ENCODE peak calls at places on chromosomes 16 and 17, in eight cellular contexts. T is tibial nerve, X is AG04450, J is esophagus squamous epithelium, Q is A549, E is aorta, M is fibroblast of lung, A is left ventricle myocardium inferior. P is an unnamed sample.

GRCh38 chr17:50785942-50786570 is 18.7 kb upstream of the ANKRD40CL start:
- DNase-seq in E (no peak), M (peak), J (no peak), A (no peak), T (no peak), X (peak), Q (no peak), P (no peak)

GRCh38 chr16:24822974-24823373 is 22.8 kb upstream of the SLC5A11 start:
- DNase-seq in A (no peak), E (no peak), Q (no peak), M (no peak), J (no peak), T (no peak), X (no peak), P (no peak)

GRCh38 chr16:31420037-31420436 is 8.1 kb downstream of the COX6A2 start:
- DNase-seq in A (no peak), J (no peak), T (no peak), Q (no peak), M (no peak), X (no peak), E (no peak), P (no peak)

GRCh38 chr16:35735403-35736251 is 2276.2 kb downstream of the TP53TG3F start:
- DNase-seq in E (no peak), Q (no peak), T (no peak), A (no peak), M (no peak), X (no peak), J (no peak), P (no peak)

GRCh38 chr17:39462644-39463375 is 1.5 kb downstream of the CDK12 start:
- DNase-seq in X (no peak), M (peak), J (no peak), Q (no peak), T (no peak), E (peak), A (no peak), P (no peak)

GRCh38 chr17:44921122-44921882 is 6.0 kb upstream of the GFAP start:
- DNase-seq in Q (no peak), X (no peak), J (no peak), T (no peak), A (peak), M (no peak), E (peak), P (no peak)

GRCh38 chr17:73770115-73770848 is 126.0 kb upstream of the SDK2 start:
- DNase-seq in Q (peak), A (peak), T (peak), M (peak), E (peak), X (peak), J (no peak), P (peak)

GRCh38 chr17:58153046-58153445 is 4.9 kb downstream of the OR4D1 start:
- DNase-seq in J (no peak), M (no peak), T (no peak), X (no peak), A (no peak), E (no peak), Q (no peak), P (no peak)

GRCh38 chr17:3882276-3882675 is 10.6 kb downstream of the CAMKK1 start:
- DNase-seq in Q (no peak), X (no peak), E (no peak), M (no peak), T (no peak), A (no peak), J (no peak), P (no peak)

GRCh38 chr17:45190503-45191282 is 29.0 kb downstream of the HEXIM2 start:
- DNase-seq in M (no peak), Q (no peak), J (no peak), T (no peak), X (no peak), A (no peak), E (no peak), P (no peak)

GRCh38 chr16:4176794-4177438 is 60.7 kb upstream of the ADCY9 start:
- DNase-seq in X (no peak), E (no peak), Q (peak), A (no peak), T (no peak), J (no peak), M (peak), P (peak)

GRCh38 chr17:70378005-70378404 is 208.7 kb downstream of the KCNJ2 start:
- DNase-seq in T (no peak), M (no peak), X (no peak), E (no peak), J (no peak), A (no peak), Q (no peak), P (no peak)

GRCh38 chr17:79325707-79326106 is 251.1 kb downstream of the ENGASE start:
- DNase-seq in Q (no peak), T (no peak), J (no peak), M (peak), E (peak), X (no peak), A (no peak), P (no peak)

GRCh38 chr17:81246343-81246670 is 7.2 kb downstream of the NDUFAF8 start:
- DNase-seq in Q (no peak), M (no peak), T (no peak), X (no peak), J (no peak), E (no peak), A (no peak), P (no peak)

GRCh38 chr16:5378531-5378930 is 280.9 kb upstream of the EEF2KMT start:
- DNase-seq in A (no peak), X (no peak), J (no peak), T (no peak), E (no peak), Q (no peak), M (no peak), P (no peak)

GRCh38 chr16:23905027-23905426 is 69.2 kb downstream of the PRKCB start:
- DNase-seq in J (no peak), E (peak), Q (peak), A (peak), X (peak), T (no peak), M (peak), P (no peak)

GRCh38 chr17:40542562-40543411 is 22.5 kb downstream of the CCR7 start:
- DNase-seq in T (peak), A (peak), X (peak), E (peak), M (peak), J (no peak), Q (peak), P (peak)

GRCh38 chr16:53821957-53822625 is 118.1 kb downstream of the FTO start:
- DNase-seq in Q (peak), E (no peak), T (no peak), X (peak), M (peak), J (no peak), A (no peak), P (no peak)

GRCh38 chr17:4759776-4760236 is 11.9 kb upstream of the TM4SF5 start:
- DNase-seq in M (no peak), A (no peak), J (no peak), E (peak), X (no peak), T (no peak), Q (no peak), P (no peak)

GRCh38 chr17:76643553-76644148 is at the start of gene ST6GALNAC1:
- DNase-seq in A (peak), E (no peak), J (no peak), M (no peak), T (no peak), X (no peak), Q (no peak), P (no peak)

GRCh38 chr16:78478267-78478821 is 378.9 kb downstream of the WWOX start:
- DNase-seq in J (no peak), Q (peak), E (no peak), M (no peak), X (no peak), T (no peak), A (no peak), P (no peak)

GRCh38 chr16:12158428-12158827 is 181.9 kb downstream of the SNX29 start:
- DNase-seq in A (no peak), T (no peak), J (no peak), X (no peak), E (no peak), M (peak), Q (no peak), P (no peak)

GRCh38 chr17:78675836-78676235 is 98.6 kb upstream of the DNAH17 start:
- DNase-seq in E (peak), Q (no peak), M (no peak), T (no peak), A (no peak), X (no peak), J (no peak), P (no peak)

GRCh38 chr16:31698901-31699300 is 171.2 kb downstream of the AHSP start:
- DNase-seq in A (no peak), T (no peak), M (no peak), E (no peak), X (no peak), J (no peak), Q (no peak), P (no peak)

GRCh38 chr17:40617678-40618240 is 29.9 kb downstream of the SMARCE1 start:
- DNase-seq in A (no peak), J (no peak), T (peak), Q (no peak), X (no peak), E (no peak), M (no peak), P (no peak)

GRCh38 chr17:6654816-6655731 is 3.5 kb downstream of the C17orf100 start:
- DNase-seq in J (no peak), M (peak), Q (no peak), T (no peak), A (no peak), X (no peak), E (peak), P (no peak)

GRCh38 chr17:2120550-2121335 is 65.8 kb downstream of the HIC1 start:
- DNase-seq in X (no peak), T (no peak), J (no peak), E (no peak), M (peak), Q (no peak), A (no peak), P (no peak)

GRCh38 chr16:6335072-6335471 is 997.6 kb upstream of the RBFOX1 start:
- DNase-seq in A (no peak), M (no peak), E (no peak), T (no peak), X (no peak), J (no peak), Q (peak), P (no peak)

GRCh38 chr16:16092925-16093624 is 130.2 kb downstream of the ABCC6 start:
- DNase-seq in T (no peak), A (no peak), X (no peak), J (no peak), M (peak), E (no peak), Q (no peak), P (no peak)

GRCh38 chr17:66200685-66201092 is 8.8 kb upstream of the CEP112 start:
- DNase-seq in Q (peak), M (peak), T (peak), J (no peak), E (no peak), X (peak), A (no peak), P (no peak)

GRCh38 chr16:3144331-3144881 is 9.6 kb downstream of the ZNF213 start:
- DNase-seq in T (no peak), A (no peak), E (no peak), X (no peak), M (no peak), Q (no peak), J (no peak), P (no peak)

GRCh38 chr16:3143598-3144330 is 8.9 kb downstream of the ZNF213 start:
- DNase-seq in Q (no peak), X (no peak), M (no peak), A (peak), T (no peak), E (no peak), J (no peak), P (no peak)

GRCh38 chr16:3142327-3142726 is 7.5 kb downstream of the ZNF213 start:
- DNase-seq in Q (no peak), T (no peak), X (no peak), J (no peak), A (no peak), M (no peak), E (no peak), P (no peak)

GRCh38 chr16:3142770-3143169 is 7.9 kb downstream of the ZNF213 start:
- DNase-seq in M (no peak), Q (no peak), E (no peak), J (no peak), X (no peak), A (no peak), T (no peak), P (no peak)

DNA sequence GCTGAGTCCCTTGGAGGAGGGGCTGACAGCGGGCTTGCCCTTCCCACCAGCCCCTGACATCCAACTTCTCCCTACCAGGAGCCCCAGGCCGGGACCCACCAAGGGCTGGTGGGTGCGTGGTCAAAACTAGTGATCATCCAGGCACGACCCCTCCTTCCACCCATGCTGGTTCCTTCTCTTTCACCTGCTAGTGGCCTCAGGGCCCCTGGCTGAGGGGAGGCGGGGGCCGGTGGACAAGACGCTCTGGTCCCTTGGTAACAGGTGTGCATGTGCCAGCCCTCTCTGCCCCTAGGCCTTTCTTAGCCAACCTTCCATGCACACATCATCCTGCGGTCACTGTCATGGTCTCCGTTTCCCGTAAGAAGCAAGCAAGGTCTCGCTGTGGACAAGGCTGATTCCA is 8.4 kb downstream of the ZNF213 start:
- DNase-seq in M (no peak), T (no peak), A (no peak), J (no peak), Q (no peak), X (no peak), E (no peak), P (no peak)
- H3K27ac ChIP-seq in M (no peak), T (no peak), A (peak), J (no peak), Q (no peak), X (no peak), E (no peak), P (no peak)

DNA sequence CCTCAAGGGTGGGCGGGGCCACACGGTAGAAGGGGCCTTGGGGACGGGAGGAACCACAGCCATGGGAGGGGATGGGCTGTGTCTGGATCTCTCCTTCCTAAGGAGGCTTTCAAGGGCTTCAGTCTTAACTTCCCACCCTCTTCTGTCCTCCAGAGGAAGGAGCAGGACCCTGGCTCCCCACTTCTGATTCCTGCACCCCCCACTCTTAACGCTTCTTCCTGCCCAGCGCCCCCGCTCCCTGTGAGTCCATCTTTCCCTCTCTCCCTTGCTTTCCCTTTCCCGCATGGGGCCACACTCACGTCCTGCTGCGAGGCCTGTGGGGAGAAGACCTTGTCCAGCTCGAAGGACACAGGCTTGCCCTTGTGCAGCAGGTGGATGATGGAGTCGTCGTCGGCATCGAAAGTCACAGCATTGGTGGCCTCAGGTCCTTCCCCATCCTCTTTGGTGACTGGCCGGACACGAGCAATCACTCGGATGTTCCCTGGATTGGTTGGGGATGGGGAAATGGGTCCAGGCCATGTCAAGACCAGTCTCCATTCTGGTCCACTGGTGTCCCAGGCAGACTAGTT is 29.7 kb downstream of the KATNB1 start:
- DNase-seq in X (no peak), Q (no peak), T (no peak), M (no peak), E (no peak), A (no peak), J (no peak), P (no peak)
- H3K27ac ChIP-seq in X (peak), Q (peak), T (peak), M (no peak), E (no peak), A (no peak), J (no peak), P (no peak)

DNA sequence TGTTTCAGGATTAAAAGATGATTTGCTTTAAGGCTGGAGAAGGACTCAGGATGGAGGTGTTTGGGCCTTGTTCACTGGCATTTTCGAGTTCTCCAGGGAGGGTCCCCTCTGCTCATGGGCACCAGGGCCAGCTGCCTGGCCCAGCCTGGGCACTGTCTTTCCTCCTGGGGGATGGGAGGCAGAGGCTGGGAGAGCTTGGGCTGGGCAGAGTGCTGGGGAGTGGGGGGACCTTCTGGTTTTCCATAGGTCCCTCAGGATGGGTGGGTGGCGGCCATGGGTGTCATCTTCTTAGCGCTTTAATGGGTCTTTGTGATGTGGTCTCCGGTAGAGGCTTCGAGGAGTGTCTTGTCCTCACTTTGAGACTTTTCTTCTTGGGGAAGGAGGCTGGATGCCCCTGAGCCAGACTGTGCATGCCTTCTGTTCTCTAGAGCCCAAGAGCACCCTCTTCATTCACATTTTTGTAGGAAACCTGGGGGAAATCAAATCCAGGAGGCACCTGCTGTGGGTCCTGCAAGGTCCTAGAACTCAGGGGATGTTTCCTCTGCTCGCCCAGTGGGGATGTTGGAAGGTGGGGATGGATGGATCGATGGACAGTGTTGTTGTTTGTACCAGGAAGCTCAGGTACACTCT is 5.7 kb downstream of the NKD1 start:
- DNase-seq in T (no peak), M (no peak), J (no peak), E (no peak), Q (no peak), A (no peak), X (no peak), P (no peak)
- H3K27ac ChIP-seq in T (peak), M (no peak), J (peak), E (peak), Q (no peak), A (no peak), X (no peak), P (no peak)

DNA sequence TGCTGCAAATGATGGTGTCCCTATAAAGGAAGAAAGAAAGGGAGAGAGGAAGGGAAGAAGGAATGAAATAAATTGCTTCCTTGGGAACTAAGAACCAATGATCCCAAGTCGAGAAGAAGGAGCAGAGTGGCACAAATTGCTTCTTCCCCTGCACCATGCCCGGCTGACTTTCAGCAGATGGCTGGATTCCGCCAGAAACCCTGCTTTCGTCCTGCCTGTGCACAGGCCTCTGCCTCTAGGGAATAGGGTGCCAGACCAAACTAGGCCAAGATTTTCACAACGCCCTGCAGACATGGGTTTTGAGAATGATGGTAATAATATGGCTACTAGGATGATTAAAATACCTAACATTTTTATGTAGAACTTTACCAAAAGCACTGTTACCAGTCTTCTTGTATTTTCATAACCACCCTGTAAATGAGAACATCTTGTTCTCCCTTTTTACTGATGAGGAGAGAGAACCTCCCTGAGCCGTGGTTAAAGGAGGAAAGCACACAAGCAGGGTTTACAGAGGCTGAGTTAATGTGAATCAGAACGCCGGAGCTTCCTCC is 122.1 kb upstream of the HSBP1 start:
- DNase-seq in M (no peak), E (peak), A (no peak), T (no peak), J (no peak), X (no peak), Q (no peak), P (no peak)
- H3K27ac ChIP-seq in M (no peak), E (peak), A (no peak), T (no peak), J (no peak), X (no peak), Q (no peak), P (no peak)

DNA sequence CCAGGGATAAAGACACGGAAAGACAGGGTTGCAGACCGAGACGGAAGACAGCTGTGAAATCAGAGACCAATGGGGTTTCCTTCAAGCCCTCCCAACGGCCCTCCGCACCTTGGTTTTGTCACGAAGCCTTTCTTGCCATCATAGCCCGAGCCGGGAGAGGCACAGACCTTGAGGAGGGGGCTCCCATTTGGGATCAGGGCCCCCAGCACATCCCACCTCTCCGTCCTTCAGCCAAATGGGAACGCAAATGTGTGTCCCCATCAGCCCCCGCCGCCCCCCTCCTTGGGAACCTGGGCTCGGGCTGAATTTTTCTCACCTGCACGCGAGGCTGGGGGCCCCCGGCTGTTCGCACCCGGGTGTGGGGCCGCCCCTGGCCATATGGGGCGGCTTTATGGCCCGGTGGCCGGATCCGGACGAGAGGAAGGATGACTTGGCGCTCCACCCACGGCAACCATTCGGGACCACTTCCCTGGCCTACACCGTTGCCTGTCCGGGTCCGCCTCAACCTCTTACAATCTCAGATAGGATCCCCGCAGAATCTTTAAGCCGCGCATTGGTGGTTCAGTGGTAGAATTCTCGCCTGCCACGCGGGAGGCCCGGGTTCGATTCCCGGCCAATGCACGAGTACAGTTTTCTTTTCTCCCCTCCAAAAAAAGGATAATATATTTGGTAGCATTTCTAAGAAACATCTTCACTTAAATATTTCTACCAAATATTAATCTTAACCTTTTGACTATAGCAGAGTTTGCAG is 1.5 kb upstream of the HES7 start:
- DNase-seq in J (no peak), X (no peak), E (peak), A (peak), T (peak), Q (peak), M (peak), P (peak)
- H3K27ac ChIP-seq in J (peak), X (no peak), E (no peak), A (peak), T (peak), Q (peak), M (no peak), P (peak)

P was measured in dorsolateral prefrontal cortex.